ENCODE peak calls at places on chromosomes 3 and 15, in nine cellular contexts. F, U, C, D, Q, G, W, A and I are unnamed samples.

GRCh38 chr3:4939276-4939675 is 40.0 kb upstream of the BHLHE40 start:
- DNase-seq in C (no peak), U (no peak), F (no peak), Q (peak; percentile 16), G (no peak), W (no peak), A (no peak), D (no peak), I (no peak)

GRCh38 chr3:143427626-143428025 is 308.1 kb downstream of the CHST2 start:
- DNase-seq in F (no peak), C (no peak), Q (no peak), U (no peak), W (no peak), A (no peak), G (no peak), D (peak; percentile 63), I (no peak)

GRCh38 chr15:38068600-38068999 is 134.2 kb downstream of the TMCO5A start:
- DNase-seq in W (no peak), F (no peak), A (no peak), D (no peak), G (no peak), Q (no peak), C (no peak), U (no peak), I (no peak)

GRCh38 chr3:192207661-192208060 is 519.7 kb downstream of the FGF12 start:
- DNase-seq in F (no peak), U (peak; percentile 21), W (no peak), G (peak; percentile 81), C (no peak), Q (no peak), D (no peak), A (no peak), I (no peak)

GRCh38 chr3:114586119-114586518 is 292.3 kb downstream of the TIGIT start:
- DNase-seq in C (no peak), A (no peak), F (no peak), W (no peak), U (no peak), Q (no peak), G (no peak), D (no peak), I (no peak)

GRCh38 chr3:112653881-112654300 is 12.9 kb upstream of the CCDC80 start:
- DNase-seq in U (no peak), A (no peak), F (no peak), G (no peak), D (no peak), Q (peak; percentile 93), C (no peak), W (no peak), I (no peak)

GRCh38 chr3:181628384-181628783 is 83.3 kb upstream of the SOX2 start:
- DNase-seq in A (no peak), U (no peak), D (no peak), F (no peak), G (no peak), W (no peak), Q (no peak), C (no peak), I (no peak)

GRCh38 chr3:151816091-151816604 is 2.2 kb downstream of the AADAC start:
- DNase-seq in Q (peak; percentile 83), D (no peak), C (no peak), U (no peak), G (no peak), F (no peak), W (no peak), A (no peak), I (no peak)

GRCh38 chr3:41460736-41461135 is 261.4 kb downstream of the CTNNB1 start:
- DNase-seq in F (no peak), C (no peak), U (no peak), A (no peak), D (no peak), G (no peak), W (no peak), Q (no peak), I (no peak)

GRCh38 chr3:159486580-159486979 is 502.1 kb upstream of the IL12A start:
- DNase-seq in U (no peak), D (peak; percentile 3), W (no peak), F (no peak), Q (peak; percentile 6), A (no peak), C (peak; percentile 19), G (no peak), I (no peak)

GRCh38 chr3:197364410-197365071 is 66.1 kb upstream of the DLG1 start:
- DNase-seq in W (no peak), U (no peak), G (no peak), C (no peak), D (no peak), Q (no peak), F (no peak), A (no peak), I (no peak)

GRCh38 chr3:52925405-52926313 is 28.3 kb upstream of the STIMATE start:
- DNase-seq in C (peak; percentile 18), U (no peak), Q (no peak), D (no peak), F (no peak), A (no peak), G (no peak), W (no peak), I (no peak)

GRCh38 chr3:184315506-184315867 is 1.1 kb downstream of the EIF4G1 start:
- DNase-seq in D (peak; percentile 48), G (no peak), Q (no peak), W (no peak), C (no peak), U (no peak), F (no peak), A (no peak), I (no peak)

GRCh38 chr15:36844453-36845094 is 255.8 kb downstream of the MEIS2 start:
- DNase-seq in A (no peak), W (no peak), F (no peak), G (peak; percentile 50), D (no peak), U (no peak), C (no peak), Q (peak; percentile 20), I (no peak)

GRCh38 chr15:69232144-69232543 is 66.6 kb upstream of the PAQR5 start:
- DNase-seq in F (no peak), U (no peak), G (no peak), Q (peak; percentile 33), W (no peak), D (peak; percentile 4), C (no peak), A (no peak), I (no peak)

GRCh38 chr3:115627180-115628074 is 4.1 kb downstream of the GAP43 start:
- DNase-seq in A (no peak), F (no peak), Q (no peak), W (no peak), G (no peak), D (no peak), C (no peak), U (no peak), I (no peak)

GRCh38 chr3:119716998-119717397 is 14.2 kb downstream of the CFAP91 start:
- DNase-seq in G (no peak), C (no peak), U (no peak), F (no peak), D (no peak), A (no peak), W (no peak), Q (no peak), I (no peak)

GRCh38 chr3:53259427-53260259 is 3.8 kb upstream of the TKT start:
- DNase-seq in C (no peak), D (no peak), A (no peak), Q (peak; percentile 19), F (no peak), G (no peak), W (no peak), U (peak; percentile 85), I (no peak)

GRCh38 chr15:73832657-73833056 is 40.7 kb upstream of the TBC1D21 start:
- DNase-seq in C (no peak), A (no peak), F (no peak), G (no peak), W (no peak), Q (no peak), U (no peak), D (no peak), I (no peak)

GRCh38 chr15:62474021-62474770 is 309.1 kb upstream of the C2CD4B start:
- DNase-seq in D (no peak), C (no peak), G (no peak), Q (no peak), A (no peak), F (no peak), U (no peak), W (no peak), I (no peak)

GRCh38 chr3:120203016-120203415 is 82.0 kb downstream of the GPR156 start:
- DNase-seq in D (peak; percentile 72), F (no peak), C (peak; percentile 28), U (peak; percentile 68), A (no peak), W (no peak), Q (peak; percentile 91), G (peak; percentile 7), I (no peak)

GRCh38 chr3:167684389-167684993 is 30.7 kb upstream of the WDR49 start:
- DNase-seq in Q (peak; percentile 68), F (no peak), C (peak; percentile 76), D (peak; percentile 62), G (peak; percentile 16), A (peak; percentile 57), U (peak; percentile 90), W (no peak), I (peak; percentile 49)

GRCh38 chr3:53495518-53496501 is 1.4 kb downstream of the CACNA1D start:
- DNase-seq in F (no peak), Q (no peak), D (no peak), C (no peak), A (no peak), G (no peak), W (peak; percentile 37), U (no peak), I (no peak)

GRCh38 chr3:4722103-4722502 is 229.0 kb downstream of the ITPR1 start:
- DNase-seq in W (peak; percentile 36), G (no peak), F (no peak), C (peak; percentile 73), U (peak; percentile 81), Q (peak; percentile 85), A (no peak), D (peak; percentile 79), I (no peak)

GRCh38 chr15:67033012-67033411 is 32.4 kb upstream of the SMAD3 start:
- DNase-seq in G (no peak), D (no peak), U (no peak), C (no peak), Q (no peak), W (no peak), A (no peak), F (no peak), I (peak; percentile 40)

GRCh38 chr15:55909036-55909811 is 84.2 kb downstream of the NEDD4 start:
- DNase-seq in D (no peak), C (no peak), U (no peak), W (no peak), F (no peak), Q (peak; percentile 93), A (no peak), G (no peak), I (no peak)

GRCh38 chr3:188664795-188665194 is 507.0 kb upstream of the TPRG1 start:
- DNase-seq in D (peak; percentile 38), U (no peak), A (no peak), Q (peak; percentile 45), G (no peak), C (peak; percentile 32), W (no peak), F (no peak), I (no peak)

GRCh38 chr15:91472316-91472756 is 372.3 kb downstream of the SV2B start:
- DNase-seq in D (no peak), W (no peak), G (no peak), U (no peak), A (no peak), F (no peak), C (peak; percentile 6), Q (no peak), I (peak; percentile 73)

GRCh38 chr3:16174389-16174788 is at the start of gene GALNT15:
- DNase-seq in C (no peak), G (no peak), Q (peak; percentile 100), U (peak; percentile 97), D (no peak), W (no peak), A (no peak), F (peak; percentile 62), I (no peak)

GRCh38 chr3:178352300-178353021 is 183.8 kb upstream of the KCNMB2 start:
- DNase-seq in U (no peak), F (no peak), W (no peak), A (no peak), Q (peak; percentile 86), G (no peak), C (no peak), D (no peak), I (no peak)

GRCh38 chr3:176988795-176989194 is 208.5 kb downstream of the TBL1XR1 start:
- DNase-seq in G (no peak), F (no peak), C (peak; percentile 29), D (no peak), A (no peak), U (no peak), W (no peak), Q (no peak), I (no peak)